ENCODE peak calls at places on chromosomes 12 and 14, in six cellular contexts. N is T follicular helper cell, L is NB4, D is GM20000, K is myocyte, B is HFFc6. H is an unnamed sample.

GRCh38 chr14:99289394-99290189 is 17.6 kb upstream of the BCL11B start:
- DNase-seq in N (no peak), L (no peak), D (peak; percentile 5), K (no peak), B (no peak), H (no peak)

GRCh38 chr12:68529466-68529865 is 81.2 kb upstream of the RAP1B start:
- DNase-seq in N (no peak), L (no peak), D (no peak), K (no peak), B (no peak), H (no peak)

GRCh38 chr14:101824339-101824727 is 62.8 kb downstream of the PPP2R5C start:
- DNase-seq in N (no peak), L (no peak), D (no peak), K (no peak), B (peak; percentile 25), H (no peak)

GRCh38 chr12:113997365-113997764 is 31.2 kb upstream of the RBM19 start:
- DNase-seq in N (no peak), L (no peak), D (peak; percentile 30), K (no peak), B (no peak), H (no peak)

GRCh38 chr12:94109154-94109553 is 39.2 kb upstream of the PLXNC1 start:
- DNase-seq in N (no peak), L (peak; percentile 51), D (peak; percentile 29), K (peak; percentile 45), B (no peak), H (no peak)

GRCh38 chr14:98382662-98383061 is 889.3 kb downstream of the BCL11B start:
- DNase-seq in N (no peak), L (no peak), D (no peak), K (no peak), B (no peak), H (no peak)

GRCh38 chr12:43009866-43010265 is 420.3 kb upstream of the PRICKLE1 start:
- DNase-seq in N (no peak), L (no peak), D (no peak), K (no peak), B (no peak), H (no peak)

GRCh38 chr14:106380740-106381139 is 854.4 kb downstream of the TMEM121 start:
- DNase-seq in N (no peak), L (no peak), D (no peak), K (no peak), B (no peak), H (no peak)

GRCh38 chr12:81274619-81275018 is 196.7 kb downstream of the ACSS3 start:
- DNase-seq in N (no peak), L (no peak), D (no peak), K (no peak), B (no peak), H (no peak)

GRCh38 chr12:52942914-52943207 is 6.1 kb upstream of the KRT18 start:
- DNase-seq in N (no peak), L (no peak), D (no peak), K (no peak), B (no peak), H (no peak)

GRCh38 chr14:105126970-105127307 is 41.6 kb downstream of the JAG2 start:
- DNase-seq in N (no peak), L (no peak), D (no peak), K (no peak), B (no peak), H (no peak)

GRCh38 chr12:52280796-52281560 is 6.5 kb downstream of the KRT86 start:
- DNase-seq in N (no peak), L (no peak), D (no peak), K (peak; percentile 96), B (peak; percentile 95), H (no peak)

GRCh38 chr12:55736780-55737580 is 5.9 kb upstream of the GDF11 start:
- DNase-seq in N (peak; percentile 30), L (peak; percentile 78), D (peak; percentile 63), K (peak; percentile 84), B (peak; percentile 72), H (peak; percentile 59)

GRCh38 chr14:48690349-48690748 is 895.8 kb downstream of the RPS29 start:
- DNase-seq in N (no peak), L (peak; percentile 3), D (no peak), K (no peak), B (no peak), H (no peak)

GRCh38 chr14:94386085-94387031 is 2.0 kb downstream of the SERPINA1 start:
- DNase-seq in N (no peak), L (no peak), D (no peak), K (no peak), B (no peak), H (no peak)

GRCh38 chr12:100671396-100672074 is 98.1 kb downstream of the GAS2L3 start:
- DNase-seq in N (no peak), L (no peak), D (no peak), K (peak; percentile 62), B (no peak), H (no peak)

GRCh38 chr14:99234982-99235491 is 37.0 kb downstream of the BCL11B start:
- DNase-seq in N (peak; percentile 87), L (peak; percentile 9), D (no peak), K (no peak), B (no peak), H (no peak)

GRCh38 chr12:113185180-113186032 is at the start of the genes DDX54 and RITA1:
- DNase-seq in N (peak; percentile 65), L (peak; percentile 93), D (peak; percentile 86), K (peak; percentile 77), B (peak; percentile 45), H (peak; percentile 70)

GRCh38 chr12:48998497-48999353 is 450 bp downstream of the DDN start:
- DNase-seq in N (no peak), L (peak; percentile 75), D (peak; percentile 73), K (no peak), B (no peak), H (no peak)

GRCh38 chr12:103028881-103029280 is 71.4 kb downstream of the ASCL1 start:
- DNase-seq in N (no peak), L (no peak), D (no peak), K (no peak), B (no peak), H (no peak)

GRCh38 chr12:20483776-20484175 is 115.4 kb downstream of the PDE3A start:
- DNase-seq in N (no peak), L (no peak), D (no peak), K (no peak), B (peak; percentile 16), H (no peak)

GRCh38 chr12:109709401-109710278 is 4.0 kb upstream of the FAM222A start:
- DNase-seq in N (no peak), L (no peak), D (no peak), K (no peak), B (no peak), H (no peak)

GRCh38 chr14:101369916-101370592 is 191.2 kb upstream of the DIO3 start:
- DNase-seq in N (no peak), L (no peak), D (no peak), K (no peak), B (no peak), H (no peak)

GRCh38 chr14:65704850-65705249 is 292.3 kb downstream of the FUT8 start:
- DNase-seq in N (no peak), L (no peak), D (peak; percentile 26), K (peak; percentile 49), B (no peak), H (no peak)

GRCh38 chr12:96255077-96255476 is 60.9 kb downstream of the ELK3 start:
- DNase-seq in N (no peak), L (peak; percentile 25), D (no peak), K (peak; percentile 77), B (no peak), H (no peak)

GRCh38 chr14:30194769-30195168 is 267.1 kb upstream of the PRKD1 start:
- DNase-seq in N (no peak), L (no peak), D (no peak), K (peak; percentile 57), B (peak; percentile 85), H (no peak)

GRCh38 chr12:92971869-92972524 is 42.9 kb upstream of the EEA1 start:
- DNase-seq in N (no peak), L (no peak), D (no peak), K (peak; percentile 13), B (peak; percentile 73), H (no peak)

GRCh38 chr14:92900660-92901059 is 22.3 kb upstream of the CHGA start:
- DNase-seq in N (no peak), L (no peak), D (no peak), K (no peak), B (no peak), H (no peak)

GRCh38 chr12:125738211-125738610 is 673.0 kb downstream of the AACS start:
- DNase-seq in N (no peak), L (no peak), D (no peak), K (no peak), B (no peak), H (no peak)

H was measured in CD4-positive, alpha-beta T cell.